ENCODE peak calls at places on chromosomes 11 and 22, in five cellular contexts. R is NB4, I is H9, F is endothelial cell of umbilical vein, Q is epithelial cell of esophagus. V is an unnamed sample.
A peak's percentile ranks its signal among the peaks of the same experiment; 100 is the strongest.

GRCh38 chr11:1308745-1309497 is 511 bp downstream of the TOLLIP start:
- DNase-seq in R (no peak), I (no peak), F (no peak), Q (peak; percentile 27), V (no peak)

GRCh38 chr11:113085446-113085845 is 124.2 kb downstream of the NCAM1 start:
- DNase-seq in R (no peak), I (no peak), F (no peak), Q (no peak), V (no peak)

GRCh38 chr22:42356547-42356946 is 75.7 kb downstream of the NFAM1 start:
- DNase-seq in R (no peak), I (no peak), F (no peak), Q (no peak), V (no peak)

GRCh38 chr11:11318961-11319360 is 34.1 kb downstream of the CSNK2A3 start:
- DNase-seq in R (peak; percentile 56), I (no peak), F (no peak), Q (no peak), V (no peak)

GRCh38 chr11:117691206-117691490 is 105.9 kb downstream of the DSCAML1 start:
- DNase-seq in R (no peak), I (no peak), F (no peak), Q (no peak), V (no peak)

GRCh38 chr22:22098457-22099193 is 116.0 kb upstream of the TOP3B start:
- DNase-seq in R (no peak), I (no peak), F (no peak), Q (no peak), V (no peak)

GRCh38 chr11:133064152-133064877 is 468.0 kb downstream of the OPCML start:
- DNase-seq in R (peak; percentile 27), I (peak; percentile 88), F (peak; percentile 48), Q (peak; percentile 31), V (peak; percentile 89)

GRCh38 chr11:35919244-35919643 is 24.6 kb upstream of the LDLRAD3 start:
- DNase-seq in R (no peak), I (no peak), F (peak; percentile 77), Q (peak; percentile 24), V (no peak)

GRCh38 chr11:20048707-20049106 is 111.6 kb downstream of the DBX1 start:
- DNase-seq in R (no peak), I (no peak), F (no peak), Q (no peak), V (no peak)

GRCh38 chr11:17558025-17558780 is 11.1 kb downstream of the OTOG start:
- DNase-seq in R (no peak), I (no peak), F (no peak), Q (no peak), V (no peak)

DNA sequence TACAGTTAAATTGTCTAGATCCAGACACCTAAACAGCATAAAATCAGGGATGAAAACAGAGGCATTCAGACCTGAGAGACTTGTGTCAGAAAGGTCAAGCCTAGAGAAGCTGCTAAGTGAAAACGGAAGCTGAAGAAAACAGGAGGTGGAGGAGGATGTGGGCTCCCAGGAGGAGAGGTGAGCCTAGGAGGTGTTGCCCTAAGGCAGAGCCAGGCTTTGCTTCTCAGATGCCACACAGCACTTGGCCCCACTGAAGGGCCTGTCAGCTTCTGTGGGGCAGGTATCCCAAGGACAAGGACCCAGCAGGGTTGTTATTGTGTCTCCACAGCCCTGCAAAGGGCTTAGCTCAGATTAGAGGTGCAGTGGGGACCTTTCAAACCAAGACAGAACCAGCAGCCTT is 14.4 kb downstream of the UFD1 start:
- DNase-seq in R (no peak), I (no peak), F (no peak), Q (no peak), V (no peak)
- TF ChIP-seq CTCF in R (no peak), I (no peak), F (no peak), Q (no peak), V (no peak)

DNA sequence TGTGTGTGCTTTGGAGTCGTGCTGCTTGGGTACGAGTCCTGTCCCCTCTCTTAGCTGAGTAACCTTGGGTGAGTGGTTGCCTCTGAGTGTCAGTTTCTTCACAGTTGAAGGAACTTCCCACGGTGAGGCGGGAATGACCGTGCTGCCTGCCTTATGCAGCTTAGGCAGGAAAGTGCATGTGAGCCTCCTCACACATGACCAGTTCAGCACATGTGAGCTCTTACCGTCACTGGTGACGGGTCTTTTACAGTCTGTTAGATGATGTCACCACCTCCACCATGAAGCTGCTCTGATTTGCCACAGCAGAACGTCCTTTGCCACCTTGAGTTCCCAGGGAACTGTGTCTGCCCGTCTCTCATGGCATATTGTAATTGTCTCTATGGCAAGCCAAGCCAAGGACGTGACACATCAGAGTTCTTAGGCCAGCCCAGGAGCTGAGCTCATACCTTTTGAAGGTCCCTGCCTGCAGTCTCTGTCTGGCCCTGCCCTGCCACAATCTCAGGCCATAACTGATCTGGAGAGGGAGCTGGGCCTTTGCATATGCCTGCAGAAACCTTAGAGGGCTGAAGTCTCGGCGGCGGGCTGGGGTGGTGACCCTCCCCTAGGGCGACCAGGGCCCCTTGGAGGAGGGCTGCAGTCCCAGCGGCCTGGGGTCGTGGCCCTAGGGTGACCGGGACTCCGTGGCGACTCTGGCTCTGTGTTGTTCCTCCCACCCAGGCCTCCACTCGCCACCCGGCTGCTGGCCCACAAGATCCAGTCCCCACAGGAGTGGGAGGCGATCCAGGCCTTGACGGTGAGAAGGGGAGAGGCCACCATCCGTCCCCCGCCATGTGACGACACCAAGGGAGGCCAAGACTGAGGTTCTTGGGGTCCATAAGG is 7.8 kb downstream of the GGA1 start:
- DNase-seq in R (no peak), I (no peak), F (no peak), Q (no peak), V (no peak)
- TF ChIP-seq CTCF in R (no peak), I (no peak), F (no peak), Q (no peak), V (no peak)

GRCh38 chr22:24205438-24206189 is 24.3 kb downstream of the SUSD2 start:
- DNase-seq in R (peak; percentile 81), I (no peak), F (no peak), Q (no peak), V (no peak)
- TF ChIP-seq CTCF in R (no peak), I (peak; percentile 19), F (no peak), Q (peak; percentile 18), V (no peak)

DNA sequence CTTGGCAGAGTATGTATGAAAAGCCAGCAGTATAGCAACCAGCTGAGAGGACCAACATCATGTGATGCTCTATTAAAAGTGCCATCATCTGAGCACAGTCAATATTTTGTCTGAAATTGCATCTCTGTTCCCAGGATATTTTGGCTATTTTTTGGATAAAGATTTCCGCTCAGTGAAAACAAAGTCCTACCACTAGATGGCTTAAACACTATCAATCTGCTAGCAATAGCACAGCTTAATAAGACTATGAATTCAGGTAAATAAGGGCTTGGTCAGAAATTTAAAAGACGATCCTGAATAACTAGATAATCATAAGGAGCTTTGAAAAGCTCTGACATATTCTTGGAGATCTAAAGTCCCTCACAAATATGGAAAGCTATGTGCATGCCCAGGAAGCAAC is 74.4 kb downstream of the MS4A13 start:
- DNase-seq in R (no peak), I (no peak), F (no peak), Q (no peak), V (no peak)
- TF ChIP-seq CTCF in R (peak; percentile 22), I (peak; percentile 64), F (no peak), Q (no peak), V (peak; percentile 61)

DNA sequence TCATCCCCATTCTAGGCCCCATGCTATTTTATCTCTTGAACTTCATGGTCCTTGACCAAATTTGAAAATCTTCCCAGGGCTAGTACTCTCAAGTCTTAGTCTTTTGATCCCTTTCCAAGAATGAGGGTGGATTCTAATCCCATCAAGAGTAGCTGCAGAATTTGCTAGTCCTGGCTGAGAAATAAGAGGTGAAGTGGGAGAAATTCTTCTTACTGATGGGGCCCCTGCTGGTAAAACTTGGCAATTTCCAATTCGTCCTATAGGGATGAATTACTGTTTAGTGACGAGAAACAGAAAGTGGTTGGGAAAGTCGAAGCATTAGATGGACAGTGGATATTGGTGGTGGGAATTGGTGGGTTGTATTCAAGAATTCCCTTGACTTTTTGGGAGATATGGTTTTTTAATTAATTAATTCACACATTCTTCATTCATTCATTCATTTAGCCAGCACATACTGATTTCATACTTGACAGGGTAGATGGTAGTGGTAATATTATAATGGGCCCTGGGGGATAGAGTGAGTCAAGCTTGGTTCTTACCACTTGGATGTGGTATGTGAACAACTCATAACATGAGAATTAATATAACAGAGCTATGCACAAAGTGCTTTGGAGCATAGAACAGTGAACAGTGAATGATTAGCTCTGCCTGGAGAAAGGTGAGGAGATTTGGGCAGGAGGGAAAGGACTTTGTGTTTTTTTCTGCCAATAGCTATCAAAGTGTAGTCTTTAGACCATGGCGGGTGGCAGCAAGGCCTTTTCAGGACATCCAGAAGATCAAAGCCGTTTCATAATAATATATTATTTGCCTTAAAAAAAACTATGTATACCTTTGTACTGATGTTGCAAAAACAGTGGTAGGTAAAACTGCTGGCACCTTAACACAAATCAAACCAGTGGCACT is 103.8 kb downstream of the STIM1 start:
- DNase-seq in R (peak; percentile 71), I (no peak), F (no peak), Q (peak; percentile 87), V (no peak)
- TF ChIP-seq CTCF in R (peak; percentile 30), I (peak; percentile 58), F (no peak), Q (peak; percentile 13), V (peak; percentile 53)

DNA sequence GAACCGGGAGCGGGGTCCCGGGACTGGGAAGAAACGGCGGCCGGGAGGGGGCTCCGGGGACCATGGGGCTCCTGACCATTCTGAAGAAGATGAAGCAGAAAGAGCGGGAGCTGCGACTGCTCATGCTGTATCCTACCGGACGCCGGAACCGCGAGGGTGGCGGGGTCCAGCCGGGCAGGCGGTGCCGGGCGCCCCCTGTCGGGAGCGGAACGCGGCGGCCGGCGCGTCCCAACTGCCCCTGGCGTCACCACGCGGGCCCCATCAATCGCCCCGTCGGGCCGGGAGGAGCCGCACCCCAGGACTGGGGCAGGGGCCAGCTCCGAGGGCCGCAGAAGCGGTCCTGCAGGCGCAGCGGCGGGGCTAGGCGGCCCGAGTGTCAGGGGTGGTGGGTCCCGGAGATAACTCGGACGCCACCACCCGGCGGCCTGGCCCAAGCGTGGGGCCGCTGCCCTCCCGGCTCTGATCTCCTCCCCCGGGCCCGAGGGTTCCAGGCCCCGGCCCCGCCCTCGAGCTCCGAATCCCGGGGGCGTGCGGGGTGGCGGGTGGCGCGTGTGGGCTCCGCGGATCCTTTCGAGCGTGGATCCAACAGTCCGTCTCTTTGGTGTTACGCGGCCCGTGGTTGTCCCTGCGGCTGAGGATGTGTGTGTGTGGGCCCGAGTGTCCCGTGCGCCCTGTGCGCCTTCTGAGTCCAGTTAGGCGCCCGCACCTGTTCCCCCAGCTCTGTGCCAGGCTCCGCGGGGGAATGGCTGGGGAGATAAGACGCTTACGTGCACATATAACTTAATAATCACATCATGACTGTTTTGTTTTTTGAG is at the start of gene ARL2:
- DNase-seq in R (no peak), I (peak; percentile 42), F (no peak), Q (peak; percentile 22), V (no peak)
- TF ChIP-seq CTCF in R (peak; percentile 33), I (peak; percentile 81), F (peak; percentile 60), Q (peak; percentile 46), V (peak; percentile 83)

GRCh38 chr22:32123657-32124056 is 35.4 kb downstream of the C22orf42 start:
- DNase-seq in R (no peak), I (peak; percentile 78), F (no peak), Q (no peak), V (no peak)
- TF ChIP-seq CTCF in R (no peak), I (peak; percentile 58), F (no peak), Q (peak; percentile 20), V (peak; percentile 24)

DNA sequence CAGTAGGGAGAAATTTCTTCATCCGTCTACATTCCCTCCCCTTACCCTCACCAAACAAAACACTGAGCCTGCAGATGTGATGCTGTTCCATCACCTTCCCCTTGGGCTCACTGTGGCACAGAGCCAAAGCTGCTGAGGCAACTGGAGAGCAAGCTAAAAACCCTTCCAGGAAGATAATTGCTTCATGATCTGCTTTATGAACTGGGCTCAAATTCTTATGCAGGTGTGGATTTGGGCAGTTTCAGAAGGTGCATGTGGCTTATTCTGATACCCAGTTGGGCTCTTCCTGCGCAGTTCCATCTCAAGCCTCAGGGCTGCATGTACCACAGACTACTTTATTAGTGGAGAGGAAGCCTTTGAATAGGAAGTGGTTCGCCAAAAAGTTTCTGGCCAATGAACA is 58.3 kb downstream of the AAMDC start:
- DNase-seq in R (no peak), I (no peak), F (no peak), Q (peak; percentile 15), V (no peak)
- TF ChIP-seq CTCF in R (no peak), I (no peak), F (no peak), Q (no peak), V (no peak)

GRCh38 chr11:58060939-58061672 is 30.4 kb downstream of the OR6Q1 start:
- DNase-seq in R (no peak), I (peak; percentile 46), F (no peak), Q (peak; percentile 39), V (no peak)
- TF ChIP-seq CTCF in R (no peak), I (peak; percentile 59), F (no peak), Q (peak; percentile 30), V (peak; percentile 29)

V was measured in type B pancreatic cell.